ENCODE peak calls at places on chromosomes 4 and X, in eight cellular contexts. E is PC-3, D is mesenchymal stem cell, L is MM.1S, I is K562, G is mesendoderm, P is GM12878, Y is endothelial cell of umbilical vein. N is an unnamed sample.

GRCh38 chr4:127549521-127549920 is 83.2 kb upstream of the INTU start:
- DNase-seq in E (peak; percentile 39), D (no peak), L (no peak), I (no peak), G (no peak), P (no peak), Y (no peak), N (no peak)

GRCh38 chrX:6550999-6551398 is 16.1 kb upstream of the VCX3A start:
- DNase-seq in E (no peak), D (no peak), L (no peak), I (no peak), G (no peak), P (no peak), Y (no peak), N (no peak)

GRCh38 chrX:3227526-3227925 is 118.9 kb downstream of the MXRA5 start:
- DNase-seq in E (no peak), D (no peak), L (no peak), I (no peak), G (peak; percentile 2), P (no peak), Y (no peak), N (no peak)

GRCh38 chrX:16838202-16839066 is 31.7 kb downstream of the RBBP7 start:
- DNase-seq in E (no peak), D (peak; percentile 75), L (no peak), I (no peak), G (peak; percentile 7), P (no peak), Y (peak; percentile 85), N (no peak)

GRCh38 chrX:72621619-72622485 is 49.2 kb upstream of the HDAC8 start:
- DNase-seq in E (peak; percentile 88), D (peak; percentile 45), L (no peak), I (no peak), G (no peak), P (peak; percentile 24), Y (peak; percentile 66), N (no peak)

GRCh38 chrX:136910565-136911040 is 30.1 kb upstream of the RBMX start:
- DNase-seq in E (peak; percentile 2), D (peak; percentile 3), L (no peak), I (no peak), G (no peak), P (no peak), Y (no peak), N (no peak)

GRCh38 chr4:110475881-110476818 is at the start of gene ENPEP:
- DNase-seq in E (no peak), D (no peak), L (no peak), I (no peak), G (peak; percentile 84), P (no peak), Y (no peak), N (peak; percentile 79)

GRCh38 chr4:52711271-52711670 is 40.0 kb downstream of the ERVMER34-1 start:
- DNase-seq in E (no peak), D (no peak), L (peak; percentile 42), I (peak; percentile 20), G (no peak), P (no peak), Y (no peak), N (no peak)

GRCh38 chr4:19700951-19701350 is 550.8 kb upstream of the SLIT2 start:
- DNase-seq in E (peak; percentile 29), D (no peak), L (no peak), I (no peak), G (no peak), P (no peak), Y (peak; percentile 19), N (no peak)

GRCh38 chr4:7976634-7977033 is 37.0 kb upstream of the AFAP1 start:
- DNase-seq in E (no peak), D (no peak), L (no peak), I (no peak), G (no peak), P (no peak), Y (no peak), N (no peak)

GRCh38 chr4:4480685-4481393 is 61.0 kb downstream of the STX18 start:
- DNase-seq in E (no peak), D (peak; percentile 37), L (no peak), I (no peak), G (peak; percentile 16), P (no peak), Y (peak; percentile 13), N (no peak)

GRCh38 chrX:131595120-131595519 is 51.2 kb downstream of the OR13H1 start:
- DNase-seq in E (peak; percentile 10), D (no peak), L (no peak), I (no peak), G (no peak), P (no peak), Y (no peak), N (no peak)

GRCh38 chrX:150358651-150359050 is 4.5 kb upstream of the MAMLD1 start:
- DNase-seq in E (no peak), D (no peak), L (no peak), I (no peak), G (no peak), P (no peak), Y (no peak), N (no peak)

GRCh38 chr4:140267576-140267975 is 105.9 kb upstream of the SCOC start:
- DNase-seq in E (no peak), D (peak; percentile 34), L (no peak), I (no peak), G (peak; percentile 82), P (no peak), Y (peak; percentile 51), N (peak; percentile 64)

GRCh38 chr4:112127736-112128322 is 17.4 kb upstream of the FAM241A start:
- DNase-seq in E (peak; percentile 59), D (no peak), L (no peak), I (no peak), G (peak; percentile 60), P (no peak), Y (peak; percentile 39), N (no peak)

GRCh38 chr4:78121338-78121904 is 64.3 kb downstream of the FRAS1 start:
- DNase-seq in E (no peak), D (no peak), L (no peak), I (no peak), G (no peak), P (no peak), Y (no peak), N (no peak)

GRCh38 chr4:178599521-178599920 is 1157.3 kb upstream of the AGA start:
- DNase-seq in E (peak; percentile 32), D (peak; percentile 13), L (no peak), I (no peak), G (peak; percentile 42), P (no peak), Y (no peak), N (no peak)

GRCh38 chr4:1609901-1610790 is 74.0 kb downstream of the FAM53A start:
- DNase-seq in E (no peak), D (no peak), L (no peak), I (no peak), G (no peak), P (no peak), Y (no peak), N (no peak)

GRCh38 chr4:4574792-4575191 is 32.9 kb upstream of the STX18 start:
- DNase-seq in E (peak; percentile 46), D (peak; percentile 92), L (no peak), I (no peak), G (peak; percentile 80), P (no peak), Y (peak; percentile 77), N (peak; percentile 69)

GRCh38 chr4:63851496-63851895 is 557.8 kb downstream of the TECRL start:
- DNase-seq in E (peak; percentile 38), D (no peak), L (no peak), I (no peak), G (no peak), P (no peak), Y (no peak), N (no peak)

DNA sequence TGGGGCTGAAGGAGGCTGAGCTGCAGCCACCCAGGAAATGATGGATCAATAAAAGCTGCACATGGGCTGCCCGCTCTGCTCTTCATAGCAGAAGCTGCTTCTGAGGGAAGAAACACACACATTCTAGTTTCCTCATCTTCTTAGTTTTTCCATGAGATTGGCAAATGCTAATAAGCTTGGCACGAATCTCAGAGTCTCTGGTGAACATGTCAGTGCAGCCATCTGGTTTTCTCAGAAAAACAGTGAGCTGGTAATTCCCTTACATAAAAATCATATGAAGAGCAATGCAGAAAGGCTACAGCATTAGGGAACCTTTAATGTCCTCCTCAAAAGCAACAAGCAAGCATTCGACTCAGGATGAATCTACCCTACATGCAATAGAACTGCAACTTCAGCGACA is 69.9 kb downstream of the GATB start:
- DNase-seq in E (no peak), D (peak; percentile 34), L (no peak), I (no peak), G (no peak), P (no peak), Y (no peak), N (no peak)
- H3K4me1 ChIP-seq in E (peaks cover 25% of the 10 kb centered on the region), D (peaks cover 9% of the 10 kb centered on the region), L (peaks cover 16% of the 10 kb centered on the region), I (no peaks in the 10 kb centered on the region), G (peaks cover 12% of the 10 kb centered on the region), P (no peaks in the 10 kb centered on the region), Y (peaks cover 13% of the 10 kb centered on the region), N (peaks cover 13% of the 10 kb centered on the region)

DNA sequence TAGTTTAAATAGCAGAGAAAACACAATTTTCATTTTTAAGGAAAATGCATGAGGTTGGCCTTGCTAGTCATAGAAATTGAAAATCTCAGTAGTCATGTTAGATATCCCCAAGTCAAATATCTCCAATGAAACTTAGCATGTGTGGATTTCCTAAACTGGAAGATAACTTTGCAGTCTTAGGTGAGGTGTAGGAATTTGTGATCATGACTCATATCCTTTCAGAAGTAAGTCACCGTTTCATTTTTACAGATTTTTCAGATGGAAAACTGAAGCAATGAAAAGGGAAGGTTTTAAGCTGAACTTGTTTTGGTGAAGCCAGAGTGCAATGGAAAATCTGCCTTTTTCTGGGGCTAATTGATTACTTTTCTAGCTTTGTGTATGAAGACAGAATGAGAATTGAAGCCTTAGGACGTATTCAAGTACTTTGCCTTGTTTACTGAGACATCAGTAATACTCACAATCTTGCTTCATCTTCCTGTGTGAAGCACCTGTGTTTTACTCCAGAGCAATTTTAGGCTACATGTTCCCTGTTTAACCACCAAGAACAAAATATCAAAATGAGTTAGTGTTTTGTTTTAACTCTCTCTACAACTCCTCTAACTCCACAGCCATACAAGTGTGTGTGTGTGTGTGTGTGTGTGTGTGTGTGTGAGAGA is 1662.8 kb upstream of the ADGRL3 start:
- DNase-seq in E (peak; percentile 73), D (no peak), L (no peak), I (no peak), G (no peak), P (no peak), Y (no peak), N (no peak)
- H3K27ac ChIP-seq in E (peak overlapping the region; percentile 27), D (no peak overlapping the region), L (no peak overlapping the region), I (no peak overlapping the region), G (no peak overlapping the region), P (no peak overlapping the region), Y (no peak overlapping the region), N (no peak overlapping the region)

GRCh38 chr4:13547563-13548041 is 3.3 kb upstream of the NKX3-2 start:
- DNase-seq in E (no peak), D (peak; percentile 42), L (peak; percentile 56), I (no peak), G (no peak), P (no peak), Y (no peak), N (peak; percentile 79)
- H3K9ac ChIP-seq in E (no peak overlapping the region), D (no peak overlapping the region), L (peak overlapping the region; percentile 56), I (no peak overlapping the region), G (peak overlapping the region; percentile 48), P (no peak overlapping the region), Y (no peak overlapping the region), N (peak overlapping the region; percentile 22)

DNA sequence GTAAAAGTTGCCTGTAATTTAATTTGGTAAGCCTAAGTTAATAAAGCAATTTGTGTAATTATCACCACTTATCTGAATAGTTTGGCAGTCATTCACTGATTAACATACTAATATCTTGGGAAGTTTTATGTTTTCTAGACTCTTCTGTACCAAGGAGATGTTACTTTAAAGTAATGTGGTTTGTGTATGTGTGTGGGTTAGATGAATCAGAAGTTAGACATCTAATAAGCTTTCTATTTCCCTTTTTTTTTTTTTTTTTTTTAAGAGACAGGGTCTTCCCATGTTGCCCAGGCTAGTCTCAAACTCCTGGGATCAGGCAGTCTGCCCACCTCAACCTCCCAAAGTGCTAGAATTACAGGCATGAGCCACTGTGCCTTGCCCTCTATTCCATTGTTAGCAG is 5.3 kb downstream of the SLAIN2 start:
- DNase-seq in E (no peak), D (peak; percentile 57), L (no peak), I (no peak), G (no peak), P (no peak), Y (no peak), N (no peak)
- H3K4me1 ChIP-seq in E (peaks cover 20% of the 10 kb centered on the region), D (peaks cover 3% of the 10 kb centered on the region), L (peaks cover 10% of the 10 kb centered on the region), I (peaks cover 6% of the 10 kb centered on the region), G (no peaks in the 10 kb centered on the region), P (no peaks in the 10 kb centered on the region), Y (peaks cover 15% of the 10 kb centered on the region), N (peaks cover 4% of the 10 kb centered on the region)